ENCODE peak calls at places on chromosome 3, in ten cellular contexts. One of them, this sample, is unnamed. For H3K4me1, the result is how much of the 10 kb centered on the place peaks cover.

GRCh38 chr3:101633186-101633585 is 43.7 kb downstream of the ZBTB11 start:
- DNase-seq in gastrocnemius medialis: no peak
- DNase-seq in IMR-90: no peak
- DNase-seq in heart right ventricle: no peak
- DNase-seq in astrocyte: no peak
- DNase-seq in CD8-positive, alpha-beta T cell: no peak
- DNase-seq in cardiac muscle cell: no peak
- DNase-seq in A549: no peak
- DNase-seq in lower lobe of right lung: no peak
- DNase-seq in right lobe of liver: no peak
- DNase-seq in this sample: no peak

GRCh38 chr3:190370369-190370768 is 17.6 kb upstream of the CLDN16 start:
- DNase-seq in A549: no peak
- DNase-seq in astrocyte: no peak
- DNase-seq in heart right ventricle: no peak
- DNase-seq in cardiac muscle cell: no peak
- DNase-seq in lower lobe of right lung: no peak
- DNase-seq in right lobe of liver: no peak
- DNase-seq in gastrocnemius medialis: no peak
- DNase-seq in IMR-90: no peak
- DNase-seq in CD8-positive, alpha-beta T cell: no peak
- DNase-seq in this sample: no peak

GRCh38 chr3:43248194-43248593 is 38.1 kb upstream of the SNRK start:
- DNase-seq in right lobe of liver: no peak
- DNase-seq in gastrocnemius medialis: no peak
- DNase-seq in astrocyte: no peak
- DNase-seq in A549: no peak
- DNase-seq in CD8-positive, alpha-beta T cell: no peak
- DNase-seq in cardiac muscle cell: no peak
- DNase-seq in IMR-90: no peak
- DNase-seq in heart right ventricle: no peak
- DNase-seq in lower lobe of right lung: no peak
- DNase-seq in this sample: no peak

GRCh38 chr3:12662593-12663310 is 1.2 kb downstream of the RAF1 start:
- DNase-seq in lower lobe of right lung: peak
- DNase-seq in A549: peak
- DNase-seq in cardiac muscle cell: peak
- DNase-seq in gastrocnemius medialis: peak
- DNase-seq in CD8-positive, alpha-beta T cell: peak
- DNase-seq in heart right ventricle: peak
- DNase-seq in astrocyte: no peak
- DNase-seq in right lobe of liver: peak
- DNase-seq in IMR-90: peak
- DNase-seq in this sample: no peak

GRCh38 chr3:143329567-143330164 is 210.1 kb downstream of the CHST2 start:
- DNase-seq in gastrocnemius medialis: no peak
- DNase-seq in IMR-90: no peak
- DNase-seq in astrocyte: peak
- DNase-seq in A549: no peak
- DNase-seq in heart right ventricle: no peak
- DNase-seq in right lobe of liver: peak
- DNase-seq in cardiac muscle cell: no peak
- DNase-seq in CD8-positive, alpha-beta T cell: no peak
- DNase-seq in lower lobe of right lung: no peak
- DNase-seq in this sample: no peak

GRCh38 chr3:43016513-43016865 is 37.4 kb downstream of the GASK1A start:
- DNase-seq in heart right ventricle: no peak
- DNase-seq in right lobe of liver: no peak
- DNase-seq in IMR-90: no peak
- DNase-seq in A549: no peak
- DNase-seq in gastrocnemius medialis: no peak
- DNase-seq in CD8-positive, alpha-beta T cell: no peak
- DNase-seq in cardiac muscle cell: no peak
- DNase-seq in lower lobe of right lung: no peak
- DNase-seq in astrocyte: no peak
- DNase-seq in this sample: no peak

GRCh38 chr3:162569314-162569713 is 1072.7 kb downstream of the OTOL1 start:
- DNase-seq in IMR-90: no peak
- DNase-seq in A549: no peak
- DNase-seq in cardiac muscle cell: no peak
- DNase-seq in lower lobe of right lung: no peak
- DNase-seq in CD8-positive, alpha-beta T cell: no peak
- DNase-seq in astrocyte: no peak
- DNase-seq in heart right ventricle: no peak
- DNase-seq in right lobe of liver: no peak
- DNase-seq in gastrocnemius medialis: no peak
- DNase-seq in this sample: no peak

GRCh38 chr3:106403746-106404145 is 534.9 kb upstream of the CBLB start:
- DNase-seq in gastrocnemius medialis: no peak
- DNase-seq in heart right ventricle: no peak
- DNase-seq in lower lobe of right lung: no peak
- DNase-seq in CD8-positive, alpha-beta T cell: no peak
- DNase-seq in astrocyte: no peak
- DNase-seq in A549: no peak
- DNase-seq in IMR-90: no peak
- DNase-seq in right lobe of liver: no peak
- DNase-seq in cardiac muscle cell: no peak
- DNase-seq in this sample: no peak

GRCh38 chr3:142000341-142000870 is 124.0 kb downstream of the ATP1B3 start:
- DNase-seq in heart right ventricle: no peak
- DNase-seq in cardiac muscle cell: no peak
- DNase-seq in CD8-positive, alpha-beta T cell: no peak
- DNase-seq in A549: no peak
- DNase-seq in right lobe of liver: no peak
- DNase-seq in IMR-90: no peak
- DNase-seq in astrocyte: peak
- DNase-seq in gastrocnemius medialis: no peak
- DNase-seq in lower lobe of right lung: no peak
- DNase-seq in this sample: no peak

GRCh38 chr3:25304916-25305315 is 123.1 kb upstream of the RARB start:
- DNase-seq in A549: no peak
- DNase-seq in gastrocnemius medialis: no peak
- DNase-seq in IMR-90: no peak
- DNase-seq in lower lobe of right lung: no peak
- DNase-seq in cardiac muscle cell: no peak
- DNase-seq in astrocyte: no peak
- DNase-seq in CD8-positive, alpha-beta T cell: no peak
- DNase-seq in heart right ventricle: no peak
- DNase-seq in right lobe of liver: no peak
- DNase-seq in this sample: no peak

GRCh38 chr3:41163399-41163798 is 35.9 kb upstream of the CTNNB1 start:
- DNase-seq in heart right ventricle: no peak
- DNase-seq in CD8-positive, alpha-beta T cell: no peak
- DNase-seq in gastrocnemius medialis: no peak
- DNase-seq in A549: no peak
- DNase-seq in lower lobe of right lung: no peak
- DNase-seq in cardiac muscle cell: no peak
- DNase-seq in astrocyte: no peak
- DNase-seq in right lobe of liver: no peak
- DNase-seq in IMR-90: no peak
- DNase-seq in this sample: no peak

GRCh38 chr3:170467007-170467406 is 48.3 kb downstream of the CLDN11 start:
- DNase-seq in astrocyte: no peak
- DNase-seq in heart right ventricle: no peak
- DNase-seq in CD8-positive, alpha-beta T cell: no peak
- DNase-seq in IMR-90: no peak
- DNase-seq in lower lobe of right lung: no peak
- DNase-seq in cardiac muscle cell: no peak
- DNase-seq in A549: no peak
- DNase-seq in right lobe of liver: no peak
- DNase-seq in gastrocnemius medialis: no peak
- DNase-seq in this sample: no peak

GRCh38 chr3:170465935-170466334 is 47.3 kb downstream of the CLDN11 start:
- DNase-seq in right lobe of liver: peak
- DNase-seq in cardiac muscle cell: no peak
- DNase-seq in gastrocnemius medialis: no peak
- DNase-seq in IMR-90: no peak
- DNase-seq in A549: peak
- DNase-seq in CD8-positive, alpha-beta T cell: no peak
- DNase-seq in heart right ventricle: no peak
- DNase-seq in astrocyte: no peak
- DNase-seq in lower lobe of right lung: no peak
- DNase-seq in this sample: no peak

GRCh38 chr3:170470063-170471006 is 51.7 kb downstream of the CLDN11 start:
- DNase-seq in gastrocnemius medialis: no peak
- DNase-seq in lower lobe of right lung: no peak
- DNase-seq in IMR-90: peak
- DNase-seq in CD8-positive, alpha-beta T cell: no peak
- DNase-seq in astrocyte: peak
- DNase-seq in cardiac muscle cell: no peak
- DNase-seq in heart right ventricle: no peak
- DNase-seq in right lobe of liver: no peak
- DNase-seq in A549: peak
- DNase-seq in this sample: no peak

GRCh38 chr3:170469151-170470062 is 50.7 kb downstream of the CLDN11 start:
- DNase-seq in lower lobe of right lung: no peak
- DNase-seq in right lobe of liver: no peak
- DNase-seq in astrocyte: peak
- DNase-seq in CD8-positive, alpha-beta T cell: no peak
- DNase-seq in IMR-90: peak
- DNase-seq in cardiac muscle cell: peak
- DNase-seq in gastrocnemius medialis: no peak
- DNase-seq in A549: peak
- DNase-seq in heart right ventricle: no peak
- DNase-seq in this sample: no peak

DNA sequence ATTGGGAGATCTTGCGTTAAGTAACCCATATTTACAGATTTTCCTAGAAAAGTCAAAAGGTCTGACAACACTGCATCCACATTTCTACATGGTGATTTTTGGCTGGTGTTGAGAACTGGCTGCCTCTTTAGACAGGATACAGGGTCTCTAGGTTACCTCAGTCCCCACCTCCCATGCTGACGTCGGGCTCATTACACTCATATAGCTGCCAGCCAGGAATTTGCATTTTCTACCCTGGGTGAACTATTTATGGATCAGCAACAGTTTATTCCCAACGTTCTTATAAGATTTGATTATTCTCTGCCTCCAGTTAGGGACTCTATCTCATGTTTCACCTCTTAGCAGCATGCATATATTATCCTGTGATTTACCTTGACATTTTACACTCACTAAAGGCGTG is 48.9 kb downstream of the CLDN11 start:
- DNase-seq in CD8-positive, alpha-beta T cell: no peak
- DNase-seq in gastrocnemius medialis: no peak
- DNase-seq in cardiac muscle cell: no peak
- DNase-seq in A549: no peak
- DNase-seq in astrocyte: no peak
- DNase-seq in right lobe of liver: no peak
- DNase-seq in lower lobe of right lung: no peak
- DNase-seq in heart right ventricle: no peak
- DNase-seq in IMR-90: no peak
- DNase-seq in this sample: no peak
- H3K27ac ChIP-seq in CD8-positive, alpha-beta T cell: no peak
- H3K27ac ChIP-seq in gastrocnemius medialis: no peak
- H3K27ac ChIP-seq in cardiac muscle cell: no peak
- H3K27ac ChIP-seq in A549: no peak
- H3K27ac ChIP-seq in astrocyte: no peak
- H3K27ac ChIP-seq in right lobe of liver: no peak
- H3K27ac ChIP-seq in lower lobe of right lung: no peak
- H3K27ac ChIP-seq in heart right ventricle: no peak
- H3K27ac ChIP-seq in IMR-90: no peak
- H3K27ac ChIP-seq in this sample: no peak

DNA sequence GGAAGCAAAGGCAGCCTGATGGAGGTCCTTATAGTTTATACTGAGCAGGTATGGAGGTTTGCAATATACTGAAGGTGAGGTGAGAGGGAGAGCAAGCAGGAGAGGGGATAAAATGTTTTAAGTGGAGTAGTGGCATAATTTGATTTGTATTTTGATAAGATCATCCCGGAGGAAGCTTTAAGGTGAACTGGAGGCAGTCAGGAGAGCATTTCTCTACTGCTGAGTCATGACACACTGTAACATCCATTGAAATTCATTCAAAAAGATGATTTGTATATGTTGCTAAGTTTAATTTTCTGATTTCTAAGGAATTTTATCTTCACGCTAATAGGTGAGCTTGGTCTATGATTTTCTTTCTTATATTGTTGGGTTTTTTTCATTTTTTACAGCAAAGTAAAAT is 81.4 kb downstream of the SERPINI1 start:
- DNase-seq in heart right ventricle: no peak
- DNase-seq in A549: no peak
- DNase-seq in IMR-90: no peak
- DNase-seq in CD8-positive, alpha-beta T cell: no peak
- DNase-seq in cardiac muscle cell: no peak
- DNase-seq in astrocyte: no peak
- DNase-seq in gastrocnemius medialis: no peak
- DNase-seq in lower lobe of right lung: no peak
- DNase-seq in right lobe of liver: no peak
- DNase-seq in this sample: no peak
- H3K4me1 ChIP-seq in heart right ventricle: under half
- H3K4me1 ChIP-seq in A549: under half
- H3K4me1 ChIP-seq in IMR-90: under half
- H3K4me1 ChIP-seq in CD8-positive, alpha-beta T cell: under half
- H3K4me1 ChIP-seq in cardiac muscle cell: under half
- H3K4me1 ChIP-seq in astrocyte: under half
- H3K4me1 ChIP-seq in gastrocnemius medialis: under half
- H3K4me1 ChIP-seq in lower lobe of right lung: under half
- H3K4me1 ChIP-seq in right lobe of liver: under half
- H3K4me1 ChIP-seq in this sample: under half

DNA sequence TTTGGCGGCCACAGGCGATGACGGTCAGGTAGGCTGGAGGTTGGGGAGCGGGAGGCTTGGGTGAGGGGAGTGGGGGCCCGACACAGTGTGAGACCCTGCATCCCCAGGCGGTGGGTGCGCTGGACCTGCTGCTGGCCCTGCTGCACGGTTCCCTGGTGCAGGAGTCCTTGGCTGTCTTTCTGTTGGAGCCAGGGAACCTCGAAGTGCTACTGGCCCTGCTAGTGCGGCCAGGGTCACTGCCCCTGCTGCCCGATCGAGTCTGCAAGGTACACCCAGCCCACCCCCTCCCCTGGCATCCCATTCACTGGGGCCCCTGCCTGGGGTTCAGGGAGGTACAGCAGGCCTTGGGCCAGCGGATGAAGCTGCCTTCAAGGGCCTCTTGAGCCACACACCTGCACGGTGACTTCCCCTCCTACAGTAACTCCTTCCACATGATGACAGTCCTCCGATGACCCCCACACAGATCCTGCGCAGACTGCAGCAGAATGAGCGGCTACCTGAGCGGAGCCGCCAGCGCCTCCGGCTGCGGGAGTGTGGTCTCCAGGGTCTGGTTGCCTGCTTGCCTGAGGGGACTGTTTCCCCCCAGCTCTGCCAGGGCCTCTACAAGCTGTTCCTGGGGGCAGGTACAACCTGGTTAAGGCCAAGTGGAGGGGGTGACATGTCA is 19.5 kb downstream of the NBEAL2 start:
- DNase-seq in heart right ventricle: no peak
- DNase-seq in CD8-positive, alpha-beta T cell: no peak
- DNase-seq in cardiac muscle cell: no peak
- DNase-seq in astrocyte: no peak
- DNase-seq in A549: no peak
- DNase-seq in IMR-90: no peak
- DNase-seq in right lobe of liver: no peak
- DNase-seq in lower lobe of right lung: no peak
- DNase-seq in gastrocnemius medialis: no peak
- DNase-seq in this sample: no peak
- TF ChIP-seq CTCF in heart right ventricle: no peak
- TF ChIP-seq CTCF in CD8-positive, alpha-beta T cell: peak
- TF ChIP-seq CTCF in cardiac muscle cell: no peak
- TF ChIP-seq CTCF in astrocyte: no peak
- TF ChIP-seq CTCF in A549: no peak
- TF ChIP-seq CTCF in IMR-90: no peak
- TF ChIP-seq CTCF in right lobe of liver: no peak
- TF ChIP-seq CTCF in lower lobe of right lung: no peak
- TF ChIP-seq CTCF in gastrocnemius medialis: peak
- TF ChIP-seq CTCF in this sample: no peak

GRCh38 chr3:32412887-32413286 is 21.2 kb downstream of the CMTM7 start:
- DNase-seq in IMR-90: no peak
- DNase-seq in gastrocnemius medialis: no peak
- DNase-seq in right lobe of liver: no peak
- DNase-seq in heart right ventricle: no peak
- DNase-seq in CD8-positive, alpha-beta T cell: no peak
- DNase-seq in A549: no peak
- DNase-seq in astrocyte: no peak
- DNase-seq in lower lobe of right lung: no peak
- DNase-seq in cardiac muscle cell: no peak
- DNase-seq in this sample: no peak
- H3K27ac ChIP-seq in IMR-90: no peak
- H3K27ac ChIP-seq in gastrocnemius medialis: no peak
- H3K27ac ChIP-seq in right lobe of liver: no peak
- H3K27ac ChIP-seq in heart right ventricle: no peak
- H3K27ac ChIP-seq in CD8-positive, alpha-beta T cell: no peak
- H3K27ac ChIP-seq in A549: no peak
- H3K27ac ChIP-seq in astrocyte: no peak
- H3K27ac ChIP-seq in lower lobe of right lung: no peak
- H3K27ac ChIP-seq in cardiac muscle cell: no peak
- H3K27ac ChIP-seq in this sample: no peak